ENCODE peak calls at places on chromosomes 3 and 15, in five cellular contexts. D is OCI-LY7, B is heart right ventricle, M is psoas muscle, G is NT2/D1. U is an unnamed sample.

GRCh38 chr3:114392831-114393230 is 99.0 kb downstream of the TIGIT start:
- DNase-seq in G (no peak), M (no peak), D (no peak), B (no peak), U (no peak)

GRCh38 chr3:63141-63845 is 133.3 kb upstream of the CHL1 start:
- DNase-seq in M (no peak), D (no peak), G (no peak), B (no peak), U (no peak)

GRCh38 chr3:113439576-113439975 is 1.7 kb downstream of the CFAP44 start:
- DNase-seq in G (no peak), D (no peak), M (no peak), B (no peak), U (no peak)

GRCh38 chr3:67551366-67552016 is 102.9 kb downstream of the SUCLG2 start:
- DNase-seq in D (no peak), G (no peak), B (no peak), M (no peak), U (no peak)

GRCh38 chr3:110026421-110026820 is 689.1 kb upstream of the DPPA4 start:
- DNase-seq in G (no peak), B (no peak), D (no peak), M (no peak), U (no peak)

GRCh38 chr3:117997201-117998049 is 1037.2 kb downstream of the IGSF11 start:
- DNase-seq in G (peak; percentile 84), M (peak; percentile 77), D (peak; percentile 80), B (peak; percentile 48), U (peak; percentile 67)

GRCh38 chr3:12224181-12225147 is 64.4 kb upstream of the PPARG start:
- DNase-seq in B (no peak), D (no peak), G (no peak), M (no peak), U (no peak)

GRCh38 chr15:101324513-101325177 is 29.6 kb upstream of the SNRPA1 start:
- DNase-seq in M (no peak), B (no peak), G (no peak), D (no peak), U (no peak)

GRCh38 chr3:8204846-8205624 is 296.6 kb upstream of the LMCD1 start:
- DNase-seq in M (no peak), B (no peak), D (no peak), G (no peak), U (no peak)

DNA sequence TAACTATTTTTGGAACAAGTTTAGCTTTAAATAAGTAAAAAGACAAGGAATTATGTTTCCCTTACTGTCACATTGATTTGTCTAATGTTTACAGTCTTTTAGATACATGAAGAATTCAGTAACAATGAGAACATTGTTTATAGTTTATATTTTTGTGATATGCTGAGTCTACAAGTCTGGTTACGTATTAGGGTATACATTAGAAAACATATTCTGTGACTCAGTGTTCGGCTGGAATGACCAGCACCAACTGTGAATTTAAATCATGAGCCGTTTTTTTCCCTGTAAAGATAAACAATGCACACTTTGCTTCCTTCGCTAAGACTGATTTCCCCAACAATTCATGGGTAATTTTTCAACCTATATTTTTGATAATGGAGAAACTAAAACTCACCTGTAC is 131.5 kb downstream of the DUT start:
- DNase-seq in B (no peak), M (no peak), G (no peak), D (no peak), U (no peak)
- H3K36me3 ChIP-seq in B (peaks cover 6% of the 10 kb centered on the region), M (peaks cover 38% of the 10 kb centered on the region), G (peaks cover 20% of the 10 kb centered on the region), D (no peaks in the 10 kb centered on the region), U (no peaks in the 10 kb centered on the region)

GRCh38 chr15:48643776-48644497 is 1.6 kb downstream of the FBN1 start:
- DNase-seq in B (no peak), G (no peak), M (no peak), D (no peak), U (no peak)

GRCh38 chr15:48644498-48644826 is 1.0 kb downstream of the FBN1 start:
- DNase-seq in D (no peak), G (no peak), M (peak; percentile 78), B (no peak), U (no peak)

GRCh38 chr15:48644827-48645557 is 517 bp downstream of the FBN1 start:
- DNase-seq in G (no peak), B (peak; percentile 42), M (peak; percentile 76), D (no peak), U (peak; percentile 79)

GRCh38 chr15:48642795-48643194 is 2.7 kb downstream of the FBN1 start:
- DNase-seq in D (no peak), G (no peak), B (no peak), M (no peak), U (no peak)

DNA sequence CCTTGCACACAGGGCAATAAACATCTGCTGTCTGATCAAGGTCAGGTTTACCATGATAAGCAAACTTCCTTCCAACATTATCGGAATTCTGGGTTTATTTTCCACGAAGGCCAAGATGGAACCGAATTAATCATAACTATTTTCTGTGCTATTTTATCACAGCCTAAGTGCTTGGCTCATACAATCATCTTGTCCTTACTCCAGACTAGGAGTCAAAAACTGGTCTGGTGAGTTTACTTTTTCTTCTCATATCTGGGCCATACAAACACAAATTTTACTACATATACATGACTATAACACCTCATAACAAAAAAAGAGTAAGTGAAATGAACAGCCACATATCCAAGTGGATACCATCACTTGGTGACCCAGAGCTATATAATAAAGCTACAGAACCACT is 2.3 kb downstream of the FBN1 start:
- DNase-seq in D (no peak), B (no peak), G (no peak), M (no peak), U (no peak)
- H3K36me3 ChIP-seq in D (no peaks in the 10 kb centered on the region), B (no peaks in the 10 kb centered on the region), G (peaks cover 6% of the 10 kb centered on the region), M (no peaks in the 10 kb centered on the region), U (no peaks in the 10 kb centered on the region)

GRCh38 chr3:58102371-58102750 is 94.1 kb downstream of the FLNB start:
- DNase-seq in M (no peak), G (no peak), D (no peak), B (no peak), U (no peak)
- H3K36me3 ChIP-seq in M (peaks cover 16% of the 10 kb centered on the region), G (peaks cover 96% of the 10 kb centered on the region), D (peaks cover 44% of the 10 kb centered on the region), B (peaks cover 62% of the 10 kb centered on the region), U (peaks cover 46% of the 10 kb centered on the region)

DNA sequence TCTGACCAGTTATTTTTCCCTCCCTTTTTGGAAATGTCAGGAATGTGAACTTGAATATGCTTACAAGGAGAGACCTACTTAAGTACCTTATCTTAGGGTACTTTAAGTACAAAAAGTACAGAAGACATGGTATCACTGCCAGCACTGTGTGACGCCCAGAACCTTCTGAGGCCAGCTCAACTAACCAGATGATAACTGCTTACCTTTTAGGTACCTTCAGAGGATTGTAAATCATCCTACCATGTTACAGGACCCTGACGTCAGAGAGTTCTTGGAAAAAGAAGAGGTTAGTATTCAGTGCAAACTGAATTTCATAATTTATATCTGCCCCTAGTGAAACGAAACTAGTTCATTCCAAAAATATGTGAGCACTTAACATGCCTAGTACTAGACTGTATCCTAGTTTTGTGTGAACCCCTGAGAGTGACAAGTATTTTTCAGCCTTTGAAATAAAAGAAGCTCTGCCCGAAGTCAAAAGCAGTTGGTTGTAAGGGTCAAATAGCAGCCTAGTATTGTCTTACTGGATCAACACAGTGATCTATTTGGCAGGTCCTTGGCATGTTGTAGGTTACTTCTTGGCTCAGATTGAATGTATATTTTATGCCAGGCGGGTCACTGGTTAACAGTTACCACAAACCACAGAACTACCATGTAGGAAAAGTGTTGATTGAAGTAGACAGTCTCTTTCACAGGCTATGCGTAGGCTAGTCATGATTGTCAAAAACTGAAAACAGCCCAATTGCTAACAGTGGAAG is 23.8 kb upstream of the SNX22 start:
- DNase-seq in D (no peak), B (no peak), G (no peak), M (no peak), U (no peak)
- H3K36me3 ChIP-seq in D (peaks cover 88% of the 10 kb centered on the region), B (peaks cover 51% of the 10 kb centered on the region), G (peaks cover 85% of the 10 kb centered on the region), M (peaks cover 97% of the 10 kb centered on the region), U (peaks cover 29% of the 10 kb centered on the region)

GRCh38 chr3:45527727-45528126 is 66.8 kb upstream of the LIMD1 start:
- DNase-seq in B (no peak), G (no peak), D (no peak), M (no peak), U (no peak)

GRCh38 chr3:45528429-45528828 is 66.1 kb upstream of the LIMD1 start:
- DNase-seq in D (no peak), G (no peak), B (no peak), M (no peak), U (no peak)

GRCh38 chr3:45529697-45530096 is 64.9 kb upstream of the LIMD1 start:
- DNase-seq in D (no peak), G (no peak), B (no peak), M (no peak), U (no peak)

GRCh38 chr3:45524605-45525004 is 69.9 kb upstream of the LIMD1 start:
- DNase-seq in B (no peak), D (no peak), M (no peak), G (no peak), U (no peak)
- H3K36me3 ChIP-seq in B (no peaks in the 10 kb centered on the region), D (peaks cover 76% of the 10 kb centered on the region), M (peaks cover 50% of the 10 kb centered on the region), G (peaks cover 81% of the 10 kb centered on the region), U (peaks cover 10% of the 10 kb centered on the region)

DNA sequence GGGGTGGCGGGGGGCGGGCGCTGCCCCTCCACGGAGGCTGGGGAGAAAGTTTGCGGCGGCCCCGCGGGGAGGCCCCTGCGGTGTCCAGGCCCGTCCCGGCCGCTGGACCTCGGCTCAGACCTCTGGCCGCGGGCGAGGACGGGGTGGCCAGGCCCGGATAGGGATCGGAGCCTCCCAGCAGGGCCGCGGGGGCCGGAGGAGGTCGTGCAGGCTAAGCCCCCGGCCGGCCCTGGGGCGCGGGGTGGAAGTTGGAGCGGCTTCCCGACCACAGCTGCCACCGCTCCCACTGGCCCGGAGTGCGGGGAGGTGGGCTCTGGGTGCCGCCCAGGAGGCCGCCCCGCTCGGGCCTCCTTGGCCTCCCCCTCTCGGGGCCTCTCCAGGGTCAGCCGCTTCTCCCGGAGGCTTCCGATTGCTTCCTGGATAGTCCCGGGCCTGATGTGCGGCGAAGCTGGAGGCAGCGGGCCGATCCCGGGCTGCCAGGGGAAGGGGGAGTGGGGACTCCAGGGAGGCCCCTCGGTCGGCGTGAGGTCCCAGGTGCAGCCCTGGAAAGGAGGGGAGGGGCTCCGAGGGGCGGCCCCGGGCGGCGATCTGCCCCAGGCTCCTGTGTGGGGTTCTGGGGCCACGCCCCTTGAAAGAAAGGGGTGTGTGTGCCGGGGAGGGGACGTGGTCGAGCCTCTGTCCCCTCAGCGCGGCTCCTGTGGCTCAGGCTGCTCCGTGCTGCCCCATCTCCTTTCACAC is 907 bp downstream of the PLXNA1 start:
- DNase-seq in M (no peak), D (no peak), B (no peak), G (peak; percentile 28), U (peak; percentile 97)
- H3K36me3 ChIP-seq in M (peaks cover 4% of the 10 kb centered on the region), D (no peaks in the 10 kb centered on the region), B (peaks cover 2% of the 10 kb centered on the region), G (peaks cover 31% of the 10 kb centered on the region), U (no peaks in the 10 kb centered on the region)